ENCODE peak calls at places on chromosomes 2 and 18, in nine cellular contexts. S is neural progenitor cell; W is CD4-positive, CD25-positive, alpha-beta regulatory T cell; R is keratinocyte; X is fibroblast of pulmonary artery; Q is hepatocyte; B is foreskin fibroblast; A is PC-9; V is cardiac fibroblast. Y is an unnamed sample.

GRCh38 chr2:201182650-201183372 is at the start of gene CASP10:
- DNase-seq in S (peak), W (peak), R (peak), X (peak), Q (peak), B (peak), A (peak), V (peak), Y (no peak)

GRCh38 chr2:150090031-150090430 is 397.4 kb downstream of the RND3 start:
- DNase-seq in S (no peak), W (no peak), R (no peak), X (no peak), Q (no peak), B (no peak), A (no peak), V (no peak), Y (no peak)

GRCh38 chr2:61969376-61969775 is 63.9 kb downstream of the COMMD1 start:
- DNase-seq in S (no peak), W (no peak), R (no peak), X (peak), Q (no peak), B (no peak), A (no peak), V (peak), Y (no peak)

GRCh38 chr2:207777124-207777523 is 7.4 kb upstream of the FZD5 start:
- DNase-seq in S (no peak), W (no peak), R (no peak), X (no peak), Q (no peak), B (no peak), A (no peak), V (no peak), Y (no peak)

GRCh38 chr2:239454507-239454906 is 53.7 kb upstream of the HDAC4 start:
- DNase-seq in S (no peak), W (no peak), R (no peak), X (no peak), Q (no peak), B (no peak), A (no peak), V (no peak), Y (no peak)

GRCh38 chr2:29014811-29015414 is 33.8 kb downstream of the TOGARAM2 start:
- DNase-seq in S (no peak), W (peak), R (no peak), X (peak), Q (no peak), B (peak), A (peak), V (peak), Y (peak)

GRCh38 chr2:193549661-193550060 is 1354.9 kb upstream of the TMEFF2 start:
- DNase-seq in S (no peak), W (no peak), R (no peak), X (peak), Q (no peak), B (no peak), A (no peak), V (peak), Y (no peak)

GRCh38 chr2:11560806-11561205 is 27.0 kb downstream of the GREB1 start:
- DNase-seq in S (no peak), W (no peak), R (no peak), X (no peak), Q (no peak), B (no peak), A (no peak), V (no peak), Y (no peak)

GRCh38 chr2:111898703-111899514 is 502 bp downstream of the MERTK start:
- DNase-seq in S (peak), W (peak), R (no peak), X (peak), Q (no peak), B (peak), A (no peak), V (peak), Y (peak)

GRCh38 chr2:151817929-151818328 is 10.3 kb downstream of the ARL5A start:
- DNase-seq in S (no peak), W (no peak), R (no peak), X (no peak), Q (no peak), B (no peak), A (no peak), V (no peak), Y (no peak)

GRCh38 chr2:219433666-219434467 is 776 bp upstream of the SPEG start:
- DNase-seq in S (peak), W (peak), R (no peak), X (peak), Q (no peak), B (peak), A (no peak), V (peak), Y (no peak)

GRCh38 chr2:200306969-200307811 is 697 bp downstream of the SPATS2L start:
- DNase-seq in S (peak), W (peak), R (no peak), X (peak), Q (peak), B (peak), A (no peak), V (peak), Y (peak)

GRCh38 chr18:21656402-21656801 is 44.3 kb downstream of the SNRPD1 start:
- DNase-seq in S (no peak), W (no peak), R (no peak), X (peak), Q (no peak), B (peak), A (no peak), V (peak), Y (no peak)

GRCh38 chr2:166417669-166418068 is 41.9 kb upstream of the SCN9A start:
- DNase-seq in S (peak), W (no peak), R (no peak), X (peak), Q (peak), B (peak), A (no peak), V (peak), Y (no peak)

GRCh38 chr2:86420913-86421312 is 20.3 kb upstream of the KDM3A start:
- DNase-seq in S (no peak), W (no peak), R (no peak), X (no peak), Q (no peak), B (no peak), A (no peak), V (no peak), Y (no peak)

GRCh38 chr18:8623549-8624106 is 14.4 kb downstream of the RAB12 start:
- DNase-seq in S (no peak), W (peak), R (no peak), X (no peak), Q (no peak), B (no peak), A (no peak), V (peak), Y (peak)

GRCh38 chr2:239905884-239906654 is 119.1 kb downstream of the NDUFA10 start:
- DNase-seq in S (no peak), W (no peak), R (no peak), X (no peak), Q (no peak), B (no peak), A (no peak), V (no peak), Y (no peak)

GRCh38 chr2:168758970-168759820 is 43.2 kb upstream of the NOSTRIN start:
- DNase-seq in S (peak), W (peak), R (no peak), X (peak), Q (peak), B (peak), A (no peak), V (peak), Y (peak)

GRCh38 chr18:31245820-31246219 is 72.1 kb upstream of the DSG1 start:
- DNase-seq in S (no peak), W (no peak), R (no peak), X (no peak), Q (no peak), B (no peak), A (no peak), V (no peak), Y (no peak)

GRCh38 chr18:73636355-73636754 is 511.3 kb downstream of the FBXO15 start:
- DNase-seq in S (no peak), W (no peak), R (no peak), X (no peak), Q (no peak), B (peak), A (no peak), V (peak), Y (no peak)

GRCh38 chr2:9477914-9478313 is 3.6 kb downstream of the IAH1 start:
- DNase-seq in S (no peak), W (peak), R (no peak), X (no peak), Q (no peak), B (no peak), A (no peak), V (no peak), Y (no peak)

GRCh38 chr2:9471212-9471611 is 3.1 kb upstream of the IAH1 start:
- DNase-seq in S (no peak), W (no peak), R (no peak), X (no peak), Q (no peak), B (no peak), A (no peak), V (no peak), Y (no peak)

GRCh38 chr2:9474361-9475117 is at the start of gene IAH1:
- DNase-seq in S (peak), W (peak), R (no peak), X (peak), Q (peak), B (peak), A (no peak), V (peak), Y (peak)

GRCh38 chr2:9473985-9474360 is 378 bp upstream of the IAH1 start:
- DNase-seq in S (peak), W (peak), R (no peak), X (peak), Q (peak), B (peak), A (no peak), V (peak), Y (peak)

DNA sequence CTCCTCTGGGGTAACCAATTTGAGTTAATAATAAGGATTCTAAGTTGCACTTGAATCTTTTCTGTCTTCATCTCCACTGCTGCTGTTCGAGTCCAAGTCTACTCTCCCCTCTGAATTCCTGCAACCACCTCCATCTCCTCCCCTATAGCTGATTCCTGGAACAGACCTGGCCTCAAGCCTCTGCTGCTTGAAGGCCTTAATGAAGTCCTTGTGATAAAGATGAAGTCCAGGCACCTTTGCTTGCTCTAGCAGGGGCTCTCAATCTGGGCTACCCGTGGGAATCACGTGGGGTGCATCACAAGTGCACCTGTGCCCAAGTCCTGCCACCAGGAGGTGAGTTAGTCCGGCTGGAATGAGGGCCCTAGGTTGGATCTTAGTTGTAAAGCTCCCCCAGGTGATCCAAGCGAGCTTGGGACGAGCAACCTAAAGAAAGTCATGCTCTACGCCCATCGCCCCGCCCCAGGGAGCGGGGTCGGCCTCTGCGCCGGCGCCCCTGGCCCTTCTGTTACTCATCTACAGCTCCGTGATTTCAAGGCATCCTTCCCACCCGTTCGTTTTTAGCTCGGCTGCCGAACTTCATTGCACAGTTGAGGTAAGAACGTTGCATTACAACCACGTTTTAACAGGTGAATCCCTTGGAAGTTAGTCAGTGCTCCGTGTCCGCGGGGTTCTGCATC is 905 bp upstream of the IAH1 start:
- DNase-seq in S (peak), W (peak), R (no peak), X (no peak), Q (peak), B (no peak), A (no peak), V (no peak), Y (peak)
- H3K4me3 ChIP-seq in S (peak), W (peak), R (peak), X (peak), Q (peak), B (peak), A (no peak), V (peak), Y (peak)

DNA sequence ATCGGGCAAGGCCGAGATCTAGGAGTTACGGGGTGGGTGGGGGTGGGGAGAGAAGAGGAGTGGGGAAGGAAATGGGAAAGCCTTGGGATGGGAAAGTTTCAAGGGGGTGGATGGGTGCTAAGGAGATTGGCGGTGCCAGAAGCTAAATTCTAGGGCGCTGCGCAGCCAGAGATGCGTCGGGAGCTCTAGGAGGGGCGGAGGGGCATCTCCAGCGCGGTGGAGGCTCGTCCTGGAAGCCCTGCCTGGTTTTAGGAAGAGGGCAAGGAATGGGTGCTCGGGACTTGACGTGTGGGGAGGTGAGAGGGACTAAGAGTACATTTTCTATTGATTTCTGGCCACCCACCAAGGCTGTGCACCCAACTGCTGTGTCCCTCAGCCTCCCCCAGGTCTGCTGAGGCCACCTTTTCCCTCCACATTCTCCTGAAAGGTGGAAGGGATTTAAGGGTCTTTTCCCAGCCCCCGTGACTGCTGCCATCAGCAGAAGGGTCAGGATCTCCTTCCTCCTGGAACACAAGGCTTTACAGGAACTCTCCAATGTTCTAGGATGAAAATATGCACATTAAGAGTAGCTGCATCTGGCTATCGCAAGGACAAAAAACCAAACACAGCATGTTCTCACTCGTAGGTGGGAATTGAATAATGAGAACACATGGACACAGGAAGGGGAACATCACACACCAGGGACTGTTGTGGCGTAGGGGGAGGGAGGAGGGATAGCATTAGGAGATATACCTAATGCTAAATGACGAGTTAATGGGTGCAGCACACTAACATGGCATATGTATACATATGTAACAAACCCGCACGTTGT is 1.4 kb downstream of the C2orf72 start:
- DNase-seq in S (peak), W (no peak), R (no peak), X (no peak), Q (no peak), B (peak), A (no peak), V (no peak), Y (no peak)
- H3K4me3 ChIP-seq in S (peak), W (no peak), R (no peak), X (no peak), Q (peak), B (no peak), A (no peak), V (no peak), Y (no peak)

DNA sequence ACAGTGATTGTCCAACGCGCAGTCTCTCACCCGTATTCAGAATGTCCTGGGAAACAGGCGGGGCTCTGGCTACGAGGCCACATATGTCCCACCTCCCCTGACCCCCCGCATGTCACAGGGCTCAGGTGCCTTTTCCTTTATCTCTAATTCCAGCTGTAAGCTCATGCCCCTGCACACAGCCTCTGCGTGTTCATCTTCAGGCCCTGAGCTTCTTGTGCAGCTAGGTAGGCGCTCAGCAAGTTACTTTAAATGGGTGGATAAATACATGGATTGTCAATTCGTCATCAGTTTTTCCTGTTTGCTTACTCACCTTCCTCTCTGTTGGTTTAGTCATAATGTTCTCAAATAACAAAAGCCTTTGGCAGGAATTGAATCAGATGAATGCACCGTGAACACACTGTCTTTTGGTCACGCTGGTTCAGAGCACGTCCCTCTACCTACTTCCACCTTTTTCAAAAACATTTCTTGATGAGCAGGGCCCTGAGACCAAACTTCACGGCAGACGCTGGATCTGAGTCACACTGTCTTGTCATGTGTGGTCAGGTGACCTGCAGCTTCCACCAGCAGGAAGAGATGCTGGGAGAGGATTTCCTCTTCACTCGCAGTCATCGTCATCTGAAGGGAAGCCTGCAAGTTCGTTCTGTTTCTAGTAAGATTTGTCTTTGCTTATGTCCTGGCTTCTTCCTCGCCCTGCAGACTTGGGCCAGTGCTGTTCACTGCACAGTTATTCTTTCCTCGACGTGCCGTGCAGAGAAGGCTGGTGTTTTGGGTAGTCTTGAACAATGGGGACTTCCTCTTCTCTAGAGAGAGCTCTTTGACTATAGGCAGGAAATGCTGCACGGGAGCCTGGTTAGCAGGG is 138.1 kb downstream of the PTGR3 start:
- DNase-seq in S (no peak), W (peak), R (peak), X (peak), Q (peak), B (peak), A (peak), V (peak), Y (peak)
- H3K4me3 ChIP-seq in S (no peak), W (peak), R (peak), X (peak), Q (no peak), B (no peak), A (peak), V (peak), Y (no peak)

GRCh38 chr2:26738481-26738880 is 25.6 kb upstream of the SLC35F6 start:
- DNase-seq in S (no peak), W (no peak), R (no peak), X (no peak), Q (no peak), B (no peak), A (no peak), V (no peak), Y (no peak)
- H3K4me3 ChIP-seq in S (no peak), W (no peak), R (no peak), X (no peak), Q (no peak), B (no peak), A (no peak), V (no peak), Y (no peak)

DNA sequence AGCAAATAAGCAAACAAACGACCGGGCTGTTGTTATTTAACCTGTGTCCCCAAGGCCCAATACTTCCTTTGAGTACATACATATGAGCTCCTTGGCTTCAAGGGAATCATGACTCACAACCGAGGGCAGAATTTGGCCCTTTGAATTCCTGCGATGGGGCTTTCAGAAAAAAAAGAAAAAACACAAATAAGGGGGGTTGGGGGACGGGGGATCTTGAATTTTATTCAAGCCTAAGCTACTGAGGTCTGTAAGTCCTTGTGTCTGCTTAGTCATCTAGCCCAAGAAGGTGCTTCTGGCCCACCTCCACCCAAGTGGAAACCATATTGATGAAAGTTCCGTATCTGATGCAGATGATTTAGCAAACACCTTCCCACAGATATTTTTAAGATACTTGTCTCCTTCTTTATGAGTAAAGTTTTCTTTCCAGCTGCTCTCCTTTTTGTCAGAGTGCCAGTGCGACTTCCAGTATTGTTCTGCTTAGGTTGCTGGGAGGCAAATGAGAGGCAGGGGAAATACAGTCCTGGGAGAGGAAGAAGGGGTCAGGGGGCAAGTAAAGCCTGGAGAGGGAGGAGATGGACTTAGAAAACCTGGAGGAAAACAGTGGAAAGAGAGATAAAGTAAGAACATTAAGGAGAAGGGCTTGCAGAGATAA is 169.6 kb downstream of the ZEB2 start:
- DNase-seq in S (peak), W (no peak), R (no peak), X (peak), Q (no peak), B (peak), A (no peak), V (peak), Y (peak)
- H3K4me3 ChIP-seq in S (no peak), W (no peak), R (no peak), X (no peak), Q (no peak), B (no peak), A (no peak), V (no peak), Y (no peak)

GRCh38 chr2:216626875-216627245 is 6.4 kb upstream of the IGFBP2 start:
- DNase-seq in S (no peak), W (no peak), R (no peak), X (no peak), Q (no peak), B (no peak), A (peak), V (no peak), Y (no peak)
- H3K4me3 ChIP-seq in S (no peak), W (no peak), R (no peak), X (no peak), Q (no peak), B (no peak), A (peak), V (no peak), Y (no peak)

GRCh38 chr18:78429127-78430108 is 550.2 kb upstream of the SALL3 start:
- DNase-seq in S (no peak), W (no peak), R (no peak), X (no peak), Q (no peak), B (no peak), A (no peak), V (no peak), Y (no peak)

GRCh38 chr18:78423776-78424175 is 555.8 kb upstream of the SALL3 start:
- DNase-seq in S (no peak), W (no peak), R (no peak), X (no peak), Q (no peak), B (no peak), A (no peak), V (no peak), Y (no peak)

GRCh38 chr18:78430171-78430857 is 549.3 kb upstream of the SALL3 start:
- DNase-seq in S (no peak), W (no peak), R (no peak), X (no peak), Q (no peak), B (no peak), A (no peak), V (no peak), Y (no peak)

GRCh38 chr18:78431606-78432005 is 548.0 kb upstream of the SALL3 start:
- DNase-seq in S (peak), W (no peak), R (no peak), X (no peak), Q (no peak), B (no peak), A (no peak), V (no peak), Y (no peak)

DNA sequence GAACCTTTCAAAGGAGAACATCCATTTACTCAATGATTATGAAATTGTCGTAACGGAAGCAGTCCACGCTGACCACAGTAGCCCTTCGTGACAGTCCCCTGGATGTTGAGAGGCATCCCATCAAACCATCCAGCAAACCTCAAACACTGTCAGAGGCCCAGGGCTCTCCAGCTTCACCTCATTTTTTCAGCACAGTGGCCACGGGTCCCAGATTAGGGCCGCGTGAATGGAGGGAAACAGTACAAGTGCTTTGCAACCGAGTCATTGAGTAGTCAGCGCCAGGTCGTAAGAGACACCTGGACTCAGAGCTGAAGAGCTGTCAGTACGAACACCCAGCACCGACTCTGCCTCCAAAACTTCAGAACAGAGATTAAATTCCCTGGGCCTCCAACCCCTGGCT is 552.5 kb upstream of the SALL3 start:
- DNase-seq in S (no peak), W (no peak), R (no peak), X (no peak), Q (no peak), B (no peak), A (no peak), V (no peak), Y (no peak)
- H3K4me3 ChIP-seq in S (no peak), W (no peak), R (no peak), X (no peak), Q (no peak), B (no peak), A (no peak), V (no peak), Y (no peak)

Y was measured in thyroid gland.